ENCODE peak calls at places on chromosomes 3 and 15, in seven cellular contexts. F, R, Q, T, J, B and N are unnamed samples.

GRCh38 chr15:94080416-94080815 is 150.9 kb upstream of the MCTP2 start:
- DNase-seq in F (no peak), B (peak; percentile 88), R (no peak), T (no peak), Q (no peak), J (no peak), N (no peak)

GRCh38 chr15:53644681-53645080 is 114.8 kb downstream of the WDR72 start:
- DNase-seq in F (no peak), T (no peak), B (no peak), Q (no peak), R (no peak), J (no peak), N (no peak)

GRCh38 chr3:122497425-122497824 is 17.3 kb downstream of the KPNA1 start:
- DNase-seq in Q (no peak), J (no peak), F (no peak), B (peak; percentile 84), R (no peak), T (no peak), N (peak; percentile 35)

GRCh38 chr15:99163271-99164062 is 58.6 kb downstream of the SYNM start:
- DNase-seq in J (no peak), F (no peak), R (no peak), Q (no peak), B (peak; percentile 31), T (no peak), N (no peak)

GRCh38 chr3:45198264-45199260 is 27.5 kb downstream of the TMEM158 start:
- DNase-seq in T (no peak), J (no peak), F (no peak), Q (no peak), B (no peak), R (no peak), N (no peak)

GRCh38 chr15:80861776-80862175 is 82.6 kb downstream of the CEMIP start:
- DNase-seq in J (peak; percentile 71), B (no peak), T (no peak), R (no peak), F (peak; percentile 38), Q (no peak), N (no peak)

GRCh38 chr15:74523982-74524381 is 17.0 kb upstream of the ARID3B start:
- DNase-seq in J (no peak), Q (no peak), T (no peak), F (no peak), B (no peak), R (no peak), N (no peak)

GRCh38 chr15:65054333-65055200 is 9.4 kb downstream of the SLC51B start:
- DNase-seq in B (peak; percentile 67), Q (peak; percentile 68), F (peak; percentile 74), T (peak; percentile 76), J (peak; percentile 89), R (peak; percentile 27), N (peak; percentile 68)

GRCh38 chr3:191240432-191240831 is 41.4 kb downstream of the OSTN start:
- DNase-seq in Q (no peak), B (no peak), J (no peak), T (no peak), F (peak; percentile 13), R (no peak), N (no peak)

GRCh38 chr3:146469206-146470017 is at the start of gene PLSCR2:
- DNase-seq in J (peak; percentile 3), F (peak; percentile 19), T (peak; percentile 85), B (peak; percentile 13), R (peak; percentile 56), Q (peak; percentile 90), N (peak; percentile 72)